ENCODE peak calls at places on chromosomes 7 and 10, in eight cellular contexts. K is body of pancreas; O is endodermal cell; A is transverse colon; D is stimulated activated CD8-positive, alpha-beta memory T cell treated with anti-CD3 and anti-CD28 coated beads, Interleukin-12 subunit alpha, Interleukin-12 subunit beta, amount 100 ng/mL, for 1 hour; M is A549; T is T-helper 22 cell; G is activated T-cell treated with anti-CD3 and anti-CD28 coated beads for 48 hours. Z is an unnamed sample.

GRCh38 chr7:133481676-133482075 is 228.8 kb downstream of the EXOC4 start:
- DNase-seq in A (no peak), T (no peak), G (no peak), M (peak; percentile 1), O (no peak), D (no peak), K (no peak), Z (no peak)

GRCh38 chr7:98616381-98617050 is 569 bp upstream of the NPTX2 start:
- DNase-seq in D (no peak), O (peak; percentile 69), T (no peak), K (peak; percentile 25), A (no peak), M (no peak), G (no peak), Z (no peak)

GRCh38 chr10:59622320-59622901 is 87.2 kb downstream of the SLC16A9 start:
- DNase-seq in G (no peak), O (peak; percentile 78), T (no peak), M (peak; percentile 65), D (no peak), A (peak; percentile 42), K (peak; percentile 49), Z (no peak)

GRCh38 chr7:1150400-1151002 is 9.5 kb downstream of the ZFAND2A start:
- DNase-seq in O (no peak), T (no peak), G (no peak), M (no peak), D (no peak), A (no peak), K (no peak), Z (no peak)

GRCh38 chr7:47573758-47574472 is 8.0 kb downstream of the TNS3 start:
- DNase-seq in O (no peak), D (no peak), T (no peak), K (peak; percentile 85), G (no peak), M (peak; percentile 81), A (no peak), Z (no peak)

GRCh38 chr10:91410638-91411367 is 659 bp downstream of the HECTD2 start:
- DNase-seq in M (no peak), G (peak; percentile 21), T (no peak), K (no peak), D (no peak), O (no peak), A (no peak), Z (no peak)

GRCh38 chr10:78139336-78139735 is 105.7 kb downstream of the RPS24 start:
- DNase-seq in G (no peak), T (no peak), K (no peak), M (no peak), D (no peak), O (peak; percentile 71), A (no peak), Z (no peak)

GRCh38 chr7:33422825-33423645 is 293.7 kb downstream of the BBS9 start:
- DNase-seq in O (peak; percentile 68), A (no peak), M (no peak), D (no peak), K (no peak), G (no peak), T (no peak), Z (no peak)

GRCh38 chr10:44458671-44459403 is 73.9 kb upstream of the CXCL12 start:
- DNase-seq in G (no peak), A (no peak), T (no peak), M (no peak), K (no peak), D (no peak), O (no peak), Z (no peak)

GRCh38 chr10:112359606-112360307 is 14.2 kb upstream of the ACSL5 start:
- DNase-seq in T (no peak), O (no peak), A (peak; percentile 10), K (no peak), G (no peak), D (no peak), M (no peak), Z (no peak)

GRCh38 chr10:4801405-4801804 is 24.6 kb upstream of the AKR1E2 start:
- DNase-seq in K (no peak), D (no peak), G (no peak), T (no peak), M (no peak), A (no peak), O (peak; percentile 53), Z (no peak)

GRCh38 chr7:37831214-37831613 is 17.2 kb upstream of the NME8 start:
- DNase-seq in G (no peak), T (no peak), A (no peak), D (no peak), O (no peak), M (no peak), K (no peak), Z (no peak)

GRCh38 chr10:33921970-33922605 is 587.6 kb upstream of the NRP1 start:
- DNase-seq in O (no peak), T (no peak), K (no peak), A (no peak), M (no peak), D (no peak), G (no peak), Z (no peak)

GRCh38 chr10:90087197-90088007 is 386.0 kb downstream of the KIF20B start:
- DNase-seq in D (no peak), T (no peak), A (no peak), O (no peak), M (peak; percentile 14), K (no peak), G (peak; percentile 4), Z (no peak)

GRCh38 chr10:130495891-130496642 is 359.9 kb downstream of the GLRX3 start:
- DNase-seq in A (no peak), O (no peak), T (no peak), G (no peak), D (no peak), M (no peak), K (no peak), Z (no peak)

GRCh38 chr10:34781709-34782108 is 33.4 kb downstream of the PARD3 start:
- DNase-seq in G (no peak), K (no peak), D (no peak), T (no peak), O (no peak), A (no peak), M (no peak), Z (no peak)

GRCh38 chr10:85642082-85642420 is 724.5 kb downstream of the GRID1 start:
- DNase-seq in K (no peak), T (no peak), O (no peak), M (no peak), G (no peak), A (no peak), D (no peak), Z (no peak)

GRCh38 chr7:143405158-143405557 is 3.5 kb downstream of the EPHA1 start:
- DNase-seq in M (no peak), A (peak; percentile 38), O (no peak), D (no peak), T (no peak), G (no peak), K (no peak), Z (no peak)

GRCh38 chr10:13690281-13690825 is 103.6 kb downstream of the PRPF18 start:
- DNase-seq in O (peak; percentile 87), A (no peak), M (no peak), D (no peak), K (no peak), T (no peak), G (no peak), Z (no peak)

GRCh38 chr7:31724696-31725095 is 37.7 kb downstream of the PPP1R17 start:
- DNase-seq in G (no peak), O (no peak), K (no peak), M (no peak), A (no peak), T (no peak), D (no peak), Z (no peak)

GRCh38 chr7:129514683-129515082 is 12.4 kb downstream of the SMKR1 start:
- DNase-seq in G (no peak), M (no peak), A (no peak), K (no peak), O (no peak), D (no peak), T (no peak), Z (no peak)

GRCh38 chr7:49243521-49243920 is 319.2 kb downstream of the CDC14C start:
- DNase-seq in K (no peak), M (no peak), A (no peak), O (no peak), D (no peak), T (no peak), G (no peak), Z (no peak)

GRCh38 chr10:48450233-48450810 is 143.8 kb downstream of the MAPK8 start:
- DNase-seq in G (no peak), K (peak; percentile 6), T (no peak), O (no peak), A (no peak), D (no peak), M (no peak), Z (no peak)

GRCh38 chr10:117373848-117374505 is 1.3 kb downstream of the PDZD8 start:
- DNase-seq in T (peak; percentile 2), A (peak; percentile 59), D (peak; percentile 6), M (peak; percentile 43), G (peak; percentile 12), K (peak; percentile 60), O (peak; percentile 67), Z (peak; percentile 22)

Z was measured in 8988T.